ENCODE peak calls at places on chromosome 1, in ten cellular contexts. One of them, this sample, is unnamed.

GRCh38 chr1:246213502-246213901 is 293.6 kb downstream of the SMYD3 start:
- DNase-seq in HL-60: no peak
- DNase-seq in GM23248: no peak
- DNase-seq in substantia nigra: no peak
- DNase-seq in Karpas-422: no peak
- DNase-seq in suprapubic skin: no peak
- DNase-seq in coronary artery: no peak
- DNase-seq in fibroblast of lung: no peak
- DNase-seq in PC-3: no peak
- DNase-seq in right lobe of liver: no peak
- DNase-seq in this sample: no peak

GRCh38 chr1:35660581-35661473 is 19.5 kb upstream of the PSMB2 start:
- DNase-seq in HL-60: no peak
- DNase-seq in GM23248: peak; percentile 56
- DNase-seq in substantia nigra: no peak
- DNase-seq in Karpas-422: peak; percentile 70
- DNase-seq in suprapubic skin: no peak
- DNase-seq in coronary artery: no peak
- DNase-seq in fibroblast of lung: peak; percentile 68
- DNase-seq in PC-3: peak; percentile 25
- DNase-seq in right lobe of liver: no peak
- DNase-seq in this sample: no peak

GRCh38 chr1:47569681-47570470 is 132.0 kb downstream of the FOXD2 start:
- DNase-seq in HL-60: no peak
- DNase-seq in GM23248: peak; percentile 93
- DNase-seq in substantia nigra: no peak
- DNase-seq in Karpas-422: no peak
- DNase-seq in suprapubic skin: no peak
- DNase-seq in coronary artery: no peak
- DNase-seq in fibroblast of lung: peak; percentile 73
- DNase-seq in PC-3: peak; percentile 92
- DNase-seq in right lobe of liver: no peak
- DNase-seq in this sample: no peak

GRCh38 chr1:170698711-170699275 is 34.9 kb downstream of the PRRX1 start:
- DNase-seq in HL-60: no peak
- DNase-seq in GM23248: peak; percentile 87
- DNase-seq in substantia nigra: no peak
- DNase-seq in Karpas-422: no peak
- DNase-seq in suprapubic skin: no peak
- DNase-seq in coronary artery: no peak
- DNase-seq in fibroblast of lung: peak; percentile 64
- DNase-seq in PC-3: no peak
- DNase-seq in right lobe of liver: no peak
- DNase-seq in this sample: peak; percentile 3

GRCh38 chr1:246951413-246951812 is 19.7 kb upstream of the AHCTF1 start:
- DNase-seq in HL-60: no peak
- DNase-seq in GM23248: no peak
- DNase-seq in substantia nigra: no peak
- DNase-seq in Karpas-422: no peak
- DNase-seq in suprapubic skin: no peak
- DNase-seq in coronary artery: no peak
- DNase-seq in fibroblast of lung: no peak
- DNase-seq in PC-3: no peak
- DNase-seq in right lobe of liver: no peak
- DNase-seq in this sample: no peak

GRCh38 chr1:59541891-59542290 is 245.0 kb downstream of the FGGY start:
- DNase-seq in HL-60: no peak
- DNase-seq in GM23248: no peak
- DNase-seq in substantia nigra: no peak
- DNase-seq in Karpas-422: peak; percentile 7
- DNase-seq in suprapubic skin: no peak
- DNase-seq in coronary artery: no peak
- DNase-seq in fibroblast of lung: no peak
- DNase-seq in PC-3: no peak
- DNase-seq in right lobe of liver: no peak
- DNase-seq in this sample: no peak

GRCh38 chr1:84077476-84078107 is 66.5 kb upstream of the PRKACB start:
- DNase-seq in HL-60: peak; percentile 7
- DNase-seq in GM23248: peak; percentile 88
- DNase-seq in substantia nigra: peak; percentile 59
- DNase-seq in Karpas-422: peak; percentile 93
- DNase-seq in suprapubic skin: peak; percentile 81
- DNase-seq in coronary artery: peak; percentile 88
- DNase-seq in fibroblast of lung: peak; percentile 67
- DNase-seq in PC-3: peak; percentile 69
- DNase-seq in right lobe of liver: peak; percentile 83
- DNase-seq in this sample: peak; percentile 52

GRCh38 chr1:197268012-197268411 is at the start of gene CRB1:
- DNase-seq in HL-60: no peak
- DNase-seq in GM23248: peak; percentile 2
- DNase-seq in substantia nigra: no peak
- DNase-seq in Karpas-422: peak; percentile 44
- DNase-seq in suprapubic skin: no peak
- DNase-seq in coronary artery: no peak
- DNase-seq in fibroblast of lung: peak; percentile 12
- DNase-seq in PC-3: no peak
- DNase-seq in right lobe of liver: no peak
- DNase-seq in this sample: peak; percentile 24

GRCh38 chr1:163528710-163529348 is 207.1 kb downstream of the NUF2 start:
- DNase-seq in HL-60: no peak
- DNase-seq in GM23248: peak; percentile 58
- DNase-seq in substantia nigra: no peak
- DNase-seq in Karpas-422: peak; percentile 72
- DNase-seq in suprapubic skin: no peak
- DNase-seq in coronary artery: no peak
- DNase-seq in fibroblast of lung: peak; percentile 49
- DNase-seq in PC-3: peak; percentile 67
- DNase-seq in right lobe of liver: no peak
- DNase-seq in this sample: no peak

GRCh38 chr1:67342002-67342890 is 34.6 kb downstream of the IL12RB2 start:
- DNase-seq in HL-60: no peak
- DNase-seq in GM23248: no peak
- DNase-seq in substantia nigra: no peak
- DNase-seq in Karpas-422: no peak
- DNase-seq in suprapubic skin: no peak
- DNase-seq in coronary artery: no peak
- DNase-seq in fibroblast of lung: peak; percentile 12
- DNase-seq in PC-3: no peak
- DNase-seq in right lobe of liver: no peak
- DNase-seq in this sample: no peak

GRCh38 chr1:33294071-33295010 is 26.6 kb downstream of the A3GALT2 start:
- DNase-seq in HL-60: no peak
- DNase-seq in GM23248: no peak
- DNase-seq in substantia nigra: no peak
- DNase-seq in Karpas-422: no peak
- DNase-seq in suprapubic skin: peak; percentile 55
- DNase-seq in coronary artery: no peak
- DNase-seq in fibroblast of lung: no peak
- DNase-seq in PC-3: no peak
- DNase-seq in right lobe of liver: peak; percentile 47
- DNase-seq in this sample: no peak

GRCh38 chr1:66758247-66758755 is 6.0 kb downstream of the DYNLT5 start:
- DNase-seq in HL-60: no peak
- DNase-seq in GM23248: no peak
- DNase-seq in substantia nigra: no peak
- DNase-seq in Karpas-422: peak; percentile 61
- DNase-seq in suprapubic skin: no peak
- DNase-seq in coronary artery: no peak
- DNase-seq in fibroblast of lung: no peak
- DNase-seq in PC-3: no peak
- DNase-seq in right lobe of liver: no peak
- DNase-seq in this sample: no peak

GRCh38 chr1:23906731-23907130 is 6.4 kb downstream of the CNR2 start:
- DNase-seq in HL-60: peak; percentile 35
- DNase-seq in GM23248: no peak
- DNase-seq in substantia nigra: no peak
- DNase-seq in Karpas-422: peak; percentile 88
- DNase-seq in suprapubic skin: no peak
- DNase-seq in coronary artery: no peak
- DNase-seq in fibroblast of lung: no peak
- DNase-seq in PC-3: no peak
- DNase-seq in right lobe of liver: no peak
- DNase-seq in this sample: no peak

GRCh38 chr1:64933296-64934070 is 32.9 kb downstream of the JAK1 start:
- DNase-seq in HL-60: peak; percentile 57
- DNase-seq in GM23248: peak; percentile 99
- DNase-seq in substantia nigra: no peak
- DNase-seq in Karpas-422: peak; percentile 68
- DNase-seq in suprapubic skin: no peak
- DNase-seq in coronary artery: peak; percentile 81
- DNase-seq in fibroblast of lung: peak; percentile 96
- DNase-seq in PC-3: peak; percentile 64
- DNase-seq in right lobe of liver: no peak
- DNase-seq in this sample: no peak

GRCh38 chr1:14924012-14924452 is 229.5 kb upstream of the TMEM51 start:
- DNase-seq in HL-60: no peak
- DNase-seq in GM23248: peak; percentile 92
- DNase-seq in substantia nigra: peak; percentile 21
- DNase-seq in Karpas-422: no peak
- DNase-seq in suprapubic skin: no peak
- DNase-seq in coronary artery: no peak
- DNase-seq in fibroblast of lung: peak; percentile 61
- DNase-seq in PC-3: peak; percentile 31
- DNase-seq in right lobe of liver: peak; percentile 74
- DNase-seq in this sample: no peak

GRCh38 chr1:181018901-181019681 is 3.6 kb downstream of the STX6 start:
- DNase-seq in HL-60: peak; percentile 15
- DNase-seq in GM23248: peak; percentile 42
- DNase-seq in substantia nigra: no peak
- DNase-seq in Karpas-422: no peak
- DNase-seq in suprapubic skin: no peak
- DNase-seq in coronary artery: no peak
- DNase-seq in fibroblast of lung: no peak
- DNase-seq in PC-3: no peak
- DNase-seq in right lobe of liver: no peak
- DNase-seq in this sample: no peak

GRCh38 chr1:47875831-47876586 is 121.2 kb downstream of the TRABD2B start:
- DNase-seq in HL-60: no peak
- DNase-seq in GM23248: peak; percentile 30
- DNase-seq in substantia nigra: no peak
- DNase-seq in Karpas-422: no peak
- DNase-seq in suprapubic skin: no peak
- DNase-seq in coronary artery: no peak
- DNase-seq in fibroblast of lung: no peak
- DNase-seq in PC-3: peak; percentile 15
- DNase-seq in right lobe of liver: no peak
- DNase-seq in this sample: no peak

DNA sequence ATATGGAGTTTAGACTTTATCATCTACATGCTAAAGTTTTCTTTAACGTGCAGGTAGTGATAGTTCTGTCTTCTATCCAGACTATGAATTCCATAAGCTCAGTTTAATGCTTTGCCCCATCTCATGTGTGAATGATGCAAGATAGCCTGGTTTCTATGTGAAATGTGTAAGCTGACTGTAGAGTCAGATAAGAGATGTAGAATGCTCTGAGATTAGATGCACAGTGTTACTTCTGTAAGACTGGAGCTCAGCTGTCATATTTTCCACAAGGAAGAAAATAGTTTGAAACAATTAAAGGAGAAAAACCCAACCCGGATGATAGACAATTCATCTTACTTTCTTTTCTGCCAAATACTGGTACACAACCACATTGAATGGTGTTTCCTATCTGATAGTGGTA is 50.7 kb downstream of the TBX15 start:
- DNase-seq in HL-60: no peak
- DNase-seq in GM23248: no peak
- DNase-seq in substantia nigra: no peak
- DNase-seq in Karpas-422: no peak
- DNase-seq in suprapubic skin: no peak
- DNase-seq in coronary artery: no peak
- DNase-seq in fibroblast of lung: no peak
- DNase-seq in PC-3: no peak
- DNase-seq in right lobe of liver: no peak
- DNase-seq in this sample: no peak
- H3K27ac ChIP-seq in HL-60: no peak overlapping the region
- H3K27ac ChIP-seq in GM23248: no peak overlapping the region
- H3K27ac ChIP-seq in substantia nigra: no peak overlapping the region
- H3K27ac ChIP-seq in Karpas-422: no peak overlapping the region
- H3K27ac ChIP-seq in suprapubic skin: no peak overlapping the region
- H3K27ac ChIP-seq in coronary artery: no peak overlapping the region
- H3K27ac ChIP-seq in fibroblast of lung: no peak overlapping the region
- H3K27ac ChIP-seq in PC-3: no peak overlapping the region
- H3K27ac ChIP-seq in right lobe of liver: no peak overlapping the region
- H3K27ac ChIP-seq in this sample: no peak overlapping the region

GRCh38 chr1:55049914-55050278 is 10.5 kb downstream of the PCSK9 start:
- DNase-seq in HL-60: no peak
- DNase-seq in GM23248: no peak
- DNase-seq in substantia nigra: no peak
- DNase-seq in Karpas-422: no peak
- DNase-seq in suprapubic skin: no peak
- DNase-seq in coronary artery: no peak
- DNase-seq in fibroblast of lung: peak; percentile 51
- DNase-seq in PC-3: no peak
- DNase-seq in right lobe of liver: peak; percentile 89
- DNase-seq in this sample: no peak
- H3K27ac ChIP-seq in HL-60: no peak overlapping the region
- H3K27ac ChIP-seq in GM23248: no peak overlapping the region
- H3K27ac ChIP-seq in substantia nigra: no peak overlapping the region
- H3K27ac ChIP-seq in Karpas-422: no peak overlapping the region
- H3K27ac ChIP-seq in suprapubic skin: no peak overlapping the region
- H3K27ac ChIP-seq in coronary artery: no peak overlapping the region
- H3K27ac ChIP-seq in fibroblast of lung: no peak overlapping the region
- H3K27ac ChIP-seq in PC-3: no peak overlapping the region
- H3K27ac ChIP-seq in right lobe of liver: no peak overlapping the region
- H3K27ac ChIP-seq in this sample: no peak overlapping the region

GRCh38 chr1:110476028-110476765 is 25.2 kb downstream of the PROK1 start:
- DNase-seq in HL-60: no peak
- DNase-seq in GM23248: no peak
- DNase-seq in substantia nigra: no peak
- DNase-seq in Karpas-422: no peak
- DNase-seq in suprapubic skin: no peak
- DNase-seq in coronary artery: no peak
- DNase-seq in fibroblast of lung: no peak
- DNase-seq in PC-3: no peak
- DNase-seq in right lobe of liver: no peak
- DNase-seq in this sample: no peak
- H3K27ac ChIP-seq in HL-60: no peak overlapping the region
- H3K27ac ChIP-seq in GM23248: no peak overlapping the region
- H3K27ac ChIP-seq in substantia nigra: no peak overlapping the region
- H3K27ac ChIP-seq in Karpas-422: no peak overlapping the region
- H3K27ac ChIP-seq in suprapubic skin: no peak overlapping the region
- H3K27ac ChIP-seq in coronary artery: no peak overlapping the region
- H3K27ac ChIP-seq in fibroblast of lung: no peak overlapping the region
- H3K27ac ChIP-seq in PC-3: no peak overlapping the region
- H3K27ac ChIP-seq in right lobe of liver: no peak overlapping the region
- H3K27ac ChIP-seq in this sample: no peak overlapping the region

DNA sequence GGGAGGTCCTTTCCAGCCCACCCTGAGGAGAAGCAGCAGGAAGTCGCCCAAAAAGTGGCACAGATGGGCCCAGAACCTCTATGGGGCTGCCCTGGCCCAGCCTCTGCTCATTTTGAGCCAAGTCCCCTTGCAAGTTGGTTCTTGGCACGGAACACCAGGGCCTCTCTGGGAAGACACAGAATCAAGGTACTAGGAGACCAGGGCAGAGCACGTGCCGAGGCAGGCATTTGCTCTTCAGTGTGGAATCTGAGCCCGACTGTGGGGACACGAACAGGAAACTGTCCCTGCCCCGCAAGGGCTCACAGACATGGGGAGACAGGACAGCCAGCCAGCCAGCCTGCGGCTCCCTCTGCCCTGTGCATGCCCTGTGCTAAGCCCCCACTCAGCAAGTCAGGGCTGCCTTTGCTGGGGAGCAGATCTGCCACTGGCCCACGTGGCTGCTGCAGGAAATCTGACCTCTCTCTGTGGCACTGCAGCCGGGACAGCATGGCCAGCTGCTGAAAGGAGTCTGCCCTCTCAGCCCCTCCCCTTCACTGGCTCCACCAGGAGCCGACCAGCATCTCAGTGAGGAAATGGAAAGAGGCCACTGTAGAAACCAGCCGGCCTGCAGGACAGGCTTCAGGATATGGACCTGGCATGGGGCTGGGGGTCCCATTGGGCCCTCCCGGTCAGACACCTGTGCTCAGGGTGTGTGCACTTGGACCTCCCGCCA is 3.6 kb downstream of the ARHGEF16 start:
- DNase-seq in HL-60: no peak
- DNase-seq in GM23248: no peak
- DNase-seq in substantia nigra: peak; percentile 41
- DNase-seq in Karpas-422: no peak
- DNase-seq in suprapubic skin: no peak
- DNase-seq in coronary artery: no peak
- DNase-seq in fibroblast of lung: no peak
- DNase-seq in PC-3: no peak
- DNase-seq in right lobe of liver: no peak
- DNase-seq in this sample: no peak
- H3K27ac ChIP-seq in HL-60: no peak overlapping the region
- H3K27ac ChIP-seq in GM23248: no peak overlapping the region
- H3K27ac ChIP-seq in substantia nigra: peak overlapping the region; percentile 82
- H3K27ac ChIP-seq in Karpas-422: no peak overlapping the region
- H3K27ac ChIP-seq in suprapubic skin: no peak overlapping the region
- H3K27ac ChIP-seq in coronary artery: no peak overlapping the region
- H3K27ac ChIP-seq in fibroblast of lung: no peak overlapping the region
- H3K27ac ChIP-seq in PC-3: no peak overlapping the region
- H3K27ac ChIP-seq in right lobe of liver: no peak overlapping the region
- H3K27ac ChIP-seq in this sample: peak overlapping the region; percentile 62